ENCODE peak calls at places on chromosomes 7 and 10, in six cellular contexts. H is GM23248, M is PC-3, P is fibroblast of lung, Q is mammary epithelial cell, L is endothelial cell of umbilical vein. G is an unnamed sample.

GRCh38 chr10:116287906-116288501 is 15.0 kb upstream of the GFRA1 start:
- DNase-seq in H (peak; percentile 74), M (peak; percentile 40), P (peak; percentile 77), Q (no peak), L (peak; percentile 51), G (no peak)

GRCh38 chr7:11193131-11193867 is 219.6 kb downstream of the PHF14 start:
- DNase-seq in H (peak; percentile 72), M (peak; percentile 60), P (peak; percentile 29), Q (peak; percentile 9), L (no peak), G (no peak)

GRCh38 chr7:93551063-93551895 is 23.2 kb downstream of the CALCR start:
- DNase-seq in H (peak; percentile 78), M (peak; percentile 57), P (peak; percentile 70), Q (peak; percentile 5), L (peak; percentile 54), G (no peak)

GRCh38 chr7:68684246-68684850 is 913.9 kb upstream of the AUTS2 start:
- DNase-seq in H (no peak), M (no peak), P (no peak), Q (no peak), L (no peak), G (no peak)

GRCh38 chr7:19144661-19145428 is at the start of gene FERD3L:
- DNase-seq in H (peak; percentile 12), M (no peak), P (no peak), Q (no peak), L (no peak), G (no peak)

GRCh38 chr7:149010451-149010850 is 17.9 kb downstream of the PDIA4 start:
- DNase-seq in H (no peak), M (no peak), P (no peak), Q (no peak), L (no peak), G (no peak)

GRCh38 chr10:15472431-15473400 is 101.6 kb upstream of the FAM171A1 start:
- DNase-seq in H (peak; percentile 83), M (peak; percentile 1), P (peak; percentile 74), Q (no peak), L (no peak), G (no peak)

GRCh38 chr10:122044045-122044661 is 55.2 kb downstream of the TACC2 start:
- DNase-seq in H (peak; percentile 18), M (peak; percentile 32), P (peak; percentile 74), Q (no peak), L (no peak), G (peak; percentile 48)

GRCh38 chr7:43834463-43835251 is 34.7 kb downstream of the MRPS24 start:
- DNase-seq in H (peak; percentile 25), M (peak; percentile 46), P (peak; percentile 27), Q (peak; percentile 66), L (peak; percentile 22), G (peak; percentile 83)

GRCh38 chr10:83078160-83078559 is 1061.1 kb upstream of the GHITM start:
- DNase-seq in H (no peak), M (peak; percentile 1), P (no peak), Q (peak; percentile 34), L (peak; percentile 80), G (no peak)

GRCh38 chr10:74282151-74282852 is 131.3 kb downstream of the ADK start:
- DNase-seq in H (peak; percentile 80), M (peak; percentile 89), P (peak; percentile 79), Q (no peak), L (no peak), G (no peak)

GRCh38 chr7:2812831-2813230 is 31.3 kb downstream of the GNA12 start:
- DNase-seq in H (no peak), M (no peak), P (peak; percentile 33), Q (no peak), L (no peak), G (no peak)

GRCh38 chr10:18566177-18566576 is 85.2 kb downstream of the NSUN6 start:
- DNase-seq in H (no peak), M (no peak), P (no peak), Q (no peak), L (no peak), G (no peak)

GRCh38 chr10:3775671-3776551 is 9.1 kb downstream of the KLF6 start:
- DNase-seq in H (peak; percentile 71), M (peak; percentile 41), P (peak; percentile 82), Q (peak; percentile 75), L (peak; percentile 65), G (peak; percentile 48)

GRCh38 chr7:148856891-148857290 is 27.2 kb downstream of the EZH2 start:
- DNase-seq in H (peak; percentile 13), M (no peak), P (no peak), Q (peak; percentile 43), L (no peak), G (no peak)

GRCh38 chr7:75945297-75946168 is 30.6 kb downstream of the POR start:
- DNase-seq in H (peak; percentile 44), M (peak; percentile 46), P (peak; percentile 53), Q (peak; percentile 43), L (no peak), G (peak; percentile 50)

DNA sequence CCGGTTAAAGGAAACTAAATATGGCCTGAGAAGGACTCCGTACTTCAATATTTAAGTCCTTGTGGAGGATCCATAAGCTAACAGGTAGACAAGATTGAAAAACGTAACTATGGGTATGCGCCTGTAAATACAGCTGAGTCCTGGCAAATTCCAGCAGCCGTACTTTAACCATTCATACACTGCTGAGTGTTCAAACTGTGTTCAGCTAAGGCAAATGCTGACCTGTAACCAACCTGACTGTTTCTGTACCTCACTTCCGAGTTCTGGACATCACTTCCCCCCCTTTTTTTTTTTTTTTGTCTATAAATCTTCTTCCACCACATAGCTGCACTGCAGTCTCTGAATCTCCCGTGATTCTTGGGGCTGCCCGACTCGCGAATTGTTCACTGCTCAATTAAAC is 69.1 kb downstream of the SRPK2 start:
- DNase-seq in H (no peak), M (no peak), P (no peak), Q (no peak), L (no peak), G (no peak)
- H3K79me2 ChIP-seq in H (peaks cover 100% of the 10 kb centered on the region), M (peaks cover 64% of the 10 kb centered on the region), P (peaks cover 31% of the 10 kb centered on the region), Q (peaks cover 85% of the 10 kb centered on the region), L (peaks cover 66% of the 10 kb centered on the region), G (peaks cover 26% of the 10 kb centered on the region)

GRCh38 chr7:1741751-1742554 is 71.9 kb downstream of the ELFN1 start:
- DNase-seq in H (no peak), M (peak; percentile 68), P (no peak), Q (no peak), L (no peak), G (no peak)
- H3K4me2 ChIP-seq in H (no peak overlapping the region), M (peak overlapping the region; percentile 94), P (no peak overlapping the region), Q (no peak overlapping the region), L (peak overlapping the region; percentile 35), G (no peak overlapping the region)

GRCh38 chr10:69802424-69803161 is 887 bp downstream of the COL13A1 start:
- DNase-seq in H (peak; percentile 70), M (peak; percentile 61), P (peak; percentile 60), Q (peak; percentile 53), L (peak; percentile 77), G (peak; percentile 39)
- H2AFZ ChIP-seq in H (peak overlapping the region; percentile 88), M (peak overlapping the region; percentile 90), P (peak overlapping the region; percentile 71), Q (peak overlapping the region; percentile 91), L (peak overlapping the region; percentile 67), G (peak overlapping the region; percentile 83)

DNA sequence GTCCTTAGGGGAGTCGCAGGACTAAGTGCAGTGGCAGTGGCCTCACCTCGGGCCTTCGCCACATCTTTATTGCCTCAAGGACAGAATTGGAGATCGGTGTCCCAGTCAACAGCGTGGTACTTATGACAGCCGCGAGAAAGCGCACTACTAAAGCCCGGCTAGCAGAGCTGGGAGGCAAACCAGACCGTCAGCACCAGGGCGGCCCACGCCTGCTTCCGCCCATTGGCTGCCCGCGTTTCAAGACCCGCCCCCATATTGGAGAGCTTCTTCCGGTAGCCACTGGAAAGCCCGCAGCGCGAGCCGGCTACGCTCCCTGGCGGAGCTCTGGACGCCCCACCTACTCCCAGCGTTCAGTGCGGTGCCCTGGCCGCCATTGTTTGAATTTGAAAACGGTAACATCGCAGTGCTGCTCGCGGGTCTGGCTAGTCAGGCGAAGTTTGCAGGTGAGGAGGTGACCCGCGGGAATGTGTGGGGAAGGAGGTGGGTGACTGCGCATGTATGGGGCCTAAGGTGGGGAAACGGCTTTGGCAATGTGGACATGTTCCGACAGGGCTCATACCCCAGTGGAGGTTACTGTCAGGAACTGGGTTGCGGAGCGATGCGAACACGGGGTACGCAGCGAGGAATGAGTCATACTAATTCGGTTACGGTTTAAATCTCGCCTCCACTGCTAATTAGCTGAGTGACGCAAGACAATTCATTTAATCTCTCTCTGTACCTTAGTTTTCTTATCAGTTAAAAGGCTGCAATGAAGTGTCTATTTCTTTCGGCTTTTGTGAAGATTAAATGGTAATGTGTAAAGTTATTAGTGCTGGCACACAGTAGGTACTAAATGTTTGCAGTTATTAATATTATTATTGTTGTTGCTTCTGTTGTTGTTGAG is at the start of gene KIF20B:
- DNase-seq in H (peak; percentile 100), M (peak; percentile 94), P (peak; percentile 96), Q (peak; percentile 98), L (peak; percentile 98), G (peak; percentile 91)
- H3K79me2 ChIP-seq in H (peaks cover 49% of the 10 kb centered on the region), M (peaks cover 51% of the 10 kb centered on the region), P (peaks cover 51% of the 10 kb centered on the region), Q (peaks cover 51% of the 10 kb centered on the region), L (peaks cover 50% of the 10 kb centered on the region), G (peaks cover 49% of the 10 kb centered on the region)

DNA sequence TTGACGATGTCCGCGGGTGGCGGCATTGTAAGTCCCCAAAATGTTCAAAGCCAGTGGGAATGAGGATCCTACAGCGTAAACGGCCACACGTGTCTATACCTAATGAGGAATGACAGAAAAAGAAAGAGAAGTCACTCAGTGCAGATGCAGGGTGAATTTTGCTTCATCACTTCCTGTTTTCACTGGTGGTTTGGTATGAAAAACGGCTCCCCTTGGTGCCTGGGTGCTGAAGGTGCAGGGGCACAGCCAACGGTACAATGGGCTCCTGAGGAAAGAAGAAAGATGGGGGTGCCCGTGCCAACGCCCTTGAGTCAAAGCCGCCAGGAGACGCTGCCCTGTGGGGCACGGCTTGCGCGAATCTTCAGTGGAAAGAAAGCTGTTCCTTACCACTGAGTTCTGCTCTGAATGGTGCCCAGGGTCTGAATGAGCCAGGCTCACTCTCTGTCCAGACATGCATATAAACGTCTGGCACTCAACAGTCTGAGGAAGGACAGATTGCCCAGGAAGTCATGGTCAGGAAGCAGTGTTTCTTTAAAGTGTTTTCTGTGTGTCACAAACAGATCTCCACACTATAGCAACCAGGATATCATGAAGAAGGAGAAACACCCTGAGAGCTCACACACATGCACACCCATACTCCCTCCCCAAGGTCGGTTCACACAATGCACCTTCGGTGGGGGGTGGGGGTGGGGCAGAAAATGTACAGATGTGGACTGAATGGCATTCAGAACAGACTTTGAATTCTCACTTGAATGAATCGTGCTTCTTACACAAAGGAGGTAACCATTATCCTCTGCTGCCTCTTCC is 105.8 kb downstream of the ELMO1 start:
- DNase-seq in H (no peak), M (no peak), P (no peak), Q (peak; percentile 12), L (peak; percentile 37), G (no peak)
- H3K4me2 ChIP-seq in H (no peak overlapping the region), M (no peak overlapping the region), P (no peak overlapping the region), Q (no peak overlapping the region), L (no peak overlapping the region), G (peak overlapping the region; percentile 35)

DNA sequence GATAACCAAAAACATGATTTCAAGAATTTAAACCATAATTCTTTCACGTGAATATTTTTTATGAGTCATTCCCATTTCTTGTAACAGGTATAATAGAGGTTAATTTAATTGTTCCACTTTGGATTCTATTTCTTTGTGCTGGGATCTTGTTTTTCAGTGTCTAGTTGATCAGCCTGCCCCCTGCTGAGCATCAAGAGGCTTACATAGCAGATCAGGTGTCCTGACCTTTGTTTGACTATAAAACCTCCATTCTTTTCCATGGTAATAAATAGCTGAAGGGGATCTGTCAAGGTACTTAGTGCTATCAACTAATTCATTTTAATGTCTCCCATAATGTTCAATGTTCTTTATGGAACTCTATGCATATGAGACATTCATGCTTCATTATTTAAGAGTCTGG is 4.9 kb downstream of the COL17A1 start:
- DNase-seq in H (peak; percentile 54), M (peak; percentile 38), P (peak; percentile 33), Q (no peak), L (peak; percentile 45), G (no peak)
- H2AFZ ChIP-seq in H (no peak overlapping the region), M (no peak overlapping the region), P (no peak overlapping the region), Q (no peak overlapping the region), L (no peak overlapping the region), G (no peak overlapping the region)

GRCh38 chr10:124088944-124089343 is 4.5 kb downstream of the CHST15 start:
- DNase-seq in H (no peak), M (peak; percentile 14), P (no peak), Q (no peak), L (no peak), G (no peak)
- H3K79me2 ChIP-seq in H (no peaks in the 10 kb centered on the region), M (peaks cover 82% of the 10 kb centered on the region), P (no peaks in the 10 kb centered on the region), Q (peaks cover 94% of the 10 kb centered on the region), L (no peaks in the 10 kb centered on the region), G (peaks cover 79% of the 10 kb centered on the region)